ENCODE peak calls at places on chromosomes 3 and 15, in five cellular contexts. T is tibial nerve, N is IMR-90, R is transverse colon, L is ovary. I is an unnamed sample.

GRCh38 chr3:45673273-45673672 is 15.9 kb upstream of the SACM1L start:
- DNase-seq in R (no peak), T (no peak), N (no peak), L (no peak), I (no peak)

GRCh38 chr3:138646527-138646926 is 38.0 kb downstream of the FAIM start:
- DNase-seq in R (no peak), L (no peak), N (no peak), T (no peak), I (no peak)

GRCh38 chr15:91346259-91346658 is 246.2 kb downstream of the SV2B start:
- DNase-seq in R (no peak), N (no peak), L (no peak), T (no peak), I (no peak)

GRCh38 chr15:67146214-67146613 is 80.8 kb downstream of the SMAD3 start:
- DNase-seq in L (peak), R (peak), T (no peak), N (peak), I (no peak)

GRCh38 chr15:40069178-40070165 is 30.5 kb upstream of the SRP14 start:
- DNase-seq in R (peak), N (no peak), L (peak), T (peak), I (no peak)

GRCh38 chr15:89335289-89336041 is 841 bp upstream of the POLG start:
- DNase-seq in L (no peak), N (no peak), T (peak), R (peak), I (no peak)

GRCh38 chr15:71357357-71357756 is 242.1 kb downstream of the THSD4 start:
- DNase-seq in L (no peak), T (no peak), N (no peak), R (peak), I (no peak)

GRCh38 chr15:33655488-33655887 is 312.8 kb upstream of the CHRM5 start:
- DNase-seq in T (no peak), L (no peak), R (no peak), N (no peak), I (no peak)

GRCh38 chr15:34886134-34886533 is 83.4 kb downstream of the AQR start:
- DNase-seq in R (no peak), N (peak), T (no peak), L (no peak), I (no peak)

GRCh38 chr15:52783929-52784798 is 6.0 kb downstream of the ONECUT1 start:
- DNase-seq in L (no peak), R (no peak), N (no peak), T (no peak), I (peak)

GRCh38 chr3:194879991-194880939 is 194.6 kb downstream of the FAM43A start:
- DNase-seq in T (peak), L (peak), R (peak), N (peak), I (no peak)

GRCh38 chr3:64108784-64109317 is 85.6 kb upstream of the PSMD6 start:
- DNase-seq in N (no peak), R (no peak), L (no peak), T (no peak), I (no peak)

GRCh38 chr3:23213813-23214212 is 10.7 kb downstream of the UBE2E2 start:
- DNase-seq in L (no peak), R (no peak), N (no peak), T (no peak), I (no peak)

GRCh38 chr3:51333021-51333420 is 52.1 kb upstream of the MANF start:
- DNase-seq in N (no peak), L (no peak), T (no peak), R (no peak), I (no peak)

GRCh38 chr15:99504823-99505551 is 60.8 kb upstream of the MEF2A start:
- DNase-seq in N (peak), R (no peak), L (no peak), T (no peak), I (no peak)

GRCh38 chr15:99506399-99506798 is 59.4 kb upstream of the MEF2A start:
- DNase-seq in N (no peak), R (no peak), T (no peak), L (no peak), I (no peak)

GRCh38 chr15:99508807-99509311 is 56.9 kb upstream of the MEF2A start:
- DNase-seq in L (no peak), R (no peak), N (no peak), T (no peak), I (no peak)

GRCh38 chr15:99507732-99508571 is 57.8 kb upstream of the MEF2A start:
- DNase-seq in T (no peak), N (no peak), L (peak), R (no peak), I (no peak)

GRCh38 chr15:99507016-99507731 is 58.6 kb upstream of the MEF2A start:
- DNase-seq in R (no peak), L (peak), T (no peak), N (peak), I (peak)
- TF ChIP-seq POLR2A in R (no peak), L (no peak), T (no peak), N (no peak), I (no peak)

DNA sequence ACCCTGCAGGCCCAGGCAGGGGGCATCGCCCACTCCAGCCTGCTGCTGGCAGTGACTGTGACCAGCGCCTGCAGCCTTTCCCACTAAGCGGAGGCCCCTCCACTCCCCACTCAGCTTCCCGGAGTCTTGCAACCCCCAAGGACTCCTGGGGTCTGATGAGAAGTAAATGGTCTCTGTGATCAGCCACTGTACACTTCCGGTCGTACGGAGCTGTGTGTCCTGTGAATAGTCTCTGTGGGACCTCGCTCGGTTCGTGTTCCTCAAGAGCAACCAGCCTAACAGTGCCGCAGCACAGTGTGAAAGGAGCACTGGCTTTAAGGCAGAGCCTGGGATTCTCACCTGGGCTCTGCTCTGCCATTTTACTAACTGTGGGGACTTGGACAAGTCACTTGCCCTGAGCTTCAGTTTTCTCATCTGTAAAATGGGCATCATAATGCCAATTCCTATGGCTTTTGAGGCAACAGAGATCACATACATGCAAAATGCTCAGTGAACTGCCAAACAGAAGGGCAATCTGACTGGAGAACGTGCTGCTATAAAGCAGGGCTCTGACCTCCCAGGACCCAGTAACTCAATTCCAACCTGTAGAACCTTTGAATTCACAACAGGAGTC is 26.7 kb downstream of the TMEM43 start:
- DNase-seq in R (no peak), T (no peak), N (no peak), L (no peak), I (no peak)
- TF ChIP-seq POLR2A in R (no peak), T (no peak), N (no peak), L (no peak), I (no peak)

DNA sequence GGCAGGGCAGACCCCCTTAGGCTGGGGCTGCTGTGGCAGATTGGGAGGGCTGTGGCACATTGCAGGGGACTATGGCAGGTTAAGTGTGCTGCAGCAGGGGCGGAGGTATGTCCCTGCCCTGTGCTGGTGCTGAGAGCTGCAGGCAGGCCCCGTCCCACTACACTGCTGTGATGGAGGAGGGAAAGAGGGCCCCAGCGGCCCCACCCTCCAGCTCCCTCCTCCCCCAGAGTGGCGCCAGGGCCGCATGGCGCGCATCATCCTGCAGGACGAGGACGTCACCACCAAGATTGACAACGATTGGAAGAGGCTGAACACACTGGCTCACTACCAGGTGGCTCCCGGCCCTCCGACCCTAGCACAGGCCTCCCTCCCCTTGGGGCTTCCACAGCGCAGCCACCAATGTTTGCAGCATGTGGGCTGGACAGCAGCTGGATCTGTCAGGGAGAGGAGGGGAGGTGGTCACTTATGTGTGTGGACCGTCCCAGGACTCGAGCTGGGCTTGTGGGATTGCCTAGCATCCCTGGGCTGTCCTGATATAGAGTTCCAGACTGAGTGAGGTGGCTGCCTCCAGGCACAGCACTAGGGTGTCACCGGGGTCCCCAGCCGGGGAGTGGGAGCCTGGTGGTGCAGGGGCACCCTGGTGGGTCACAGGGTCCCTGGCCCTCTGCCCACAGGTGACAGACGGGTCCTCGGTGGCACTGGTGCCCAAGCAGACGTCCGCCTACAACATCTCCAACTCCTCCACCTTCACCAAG is 46.0 kb downstream of the PLXNA1 start:
- DNase-seq in R (no peak), N (no peak), L (no peak), T (no peak), I (no peak)
- TF ChIP-seq POLR2A in R (no peak), N (no peak), L (no peak), T (no peak), I (no peak)

DNA sequence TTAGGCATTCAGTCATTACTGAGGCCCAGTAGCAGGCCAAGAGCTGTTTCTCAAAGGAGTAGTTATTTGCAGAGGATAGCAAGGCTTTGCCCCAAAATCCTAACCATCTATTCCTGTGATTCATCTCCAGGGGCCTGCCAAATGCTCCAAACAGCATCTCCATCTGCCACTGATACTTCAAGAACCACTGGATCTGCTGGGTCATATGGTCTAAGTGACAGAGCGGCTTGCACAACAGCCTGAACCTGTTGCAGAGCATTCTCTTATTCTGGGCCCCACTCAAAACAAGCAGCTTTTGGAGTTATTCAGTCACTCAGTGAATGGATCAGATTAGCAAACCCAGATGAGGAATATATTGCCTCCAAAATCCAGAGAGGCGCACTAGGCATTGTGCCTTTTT is 68.8 kb upstream of the ALDH1A3 start:
- DNase-seq in L (no peak), N (no peak), R (no peak), T (no peak), I (no peak)
- TF ChIP-seq POLR2A in L (no peak), N (no peak), R (no peak), T (no peak), I (no peak)

I was measured in erythroblast.